ENCODE peak calls at places on chromosomes 12 and 14, in seven cellular contexts. One of them, this sample, is unnamed.
A peak's percentile ranks its signal among the peaks of the same experiment; 100 is the strongest.

GRCh38 chr12:132945806-132946506 is 10.2 kb downstream of the ZNF605 start:
- DNase-seq in Ammon's horn: no peak
- DNase-seq in MCF 10A: no peak
- DNase-seq in RWPE1: no peak
- DNase-seq in GM10248: no peak
- DNase-seq in amniotic epithelial cell: no peak
- DNase-seq in midbrain: no peak
- DNase-seq in this sample: no peak

GRCh38 chr14:43503508-43503907 is 1003.6 kb downstream of the FSCB start:
- DNase-seq in amniotic epithelial cell: no peak
- DNase-seq in midbrain: no peak
- DNase-seq in RWPE1: no peak
- DNase-seq in MCF 10A: peak; percentile 21
- DNase-seq in GM10248: no peak
- DNase-seq in Ammon's horn: no peak
- DNase-seq in this sample: peak; percentile 19

GRCh38 chr14:53002576-53002975 is 51.7 kb upstream of the FERMT2 start:
- DNase-seq in GM10248: no peak
- DNase-seq in RWPE1: no peak
- DNase-seq in MCF 10A: no peak
- DNase-seq in amniotic epithelial cell: peak; percentile 34
- DNase-seq in Ammon's horn: no peak
- DNase-seq in midbrain: no peak
- DNase-seq in this sample: no peak

GRCh38 chr12:97875064-97875463 is 412.5 kb downstream of the RMST start:
- DNase-seq in RWPE1: no peak
- DNase-seq in GM10248: no peak
- DNase-seq in Ammon's horn: no peak
- DNase-seq in MCF 10A: no peak
- DNase-seq in midbrain: no peak
- DNase-seq in amniotic epithelial cell: no peak
- DNase-seq in this sample: no peak

GRCh38 chr14:75224561-75224960 is 48.1 kb upstream of the TMED10 start:
- DNase-seq in amniotic epithelial cell: peak; percentile 36
- DNase-seq in Ammon's horn: no peak
- DNase-seq in midbrain: no peak
- DNase-seq in MCF 10A: no peak
- DNase-seq in GM10248: no peak
- DNase-seq in RWPE1: no peak
- DNase-seq in this sample: no peak

GRCh38 chr12:32039341-32039740 is 67.3 kb upstream of the BICD1 start:
- DNase-seq in amniotic epithelial cell: peak; percentile 72
- DNase-seq in GM10248: no peak
- DNase-seq in Ammon's horn: no peak
- DNase-seq in RWPE1: no peak
- DNase-seq in MCF 10A: no peak
- DNase-seq in midbrain: no peak
- DNase-seq in this sample: no peak

GRCh38 chr12:55743131-55743921 is 404 bp downstream of the GDF11 start:
- DNase-seq in RWPE1: peak; percentile 46
- DNase-seq in GM10248: peak; percentile 75
- DNase-seq in midbrain: no peak
- DNase-seq in amniotic epithelial cell: peak; percentile 68
- DNase-seq in Ammon's horn: peak; percentile 60
- DNase-seq in MCF 10A: peak; percentile 63
- DNase-seq in this sample: peak; percentile 82

GRCh38 chr12:12726543-12727093 is 9.4 kb downstream of the CDKN1B start:
- DNase-seq in MCF 10A: peak; percentile 66
- DNase-seq in midbrain: no peak
- DNase-seq in GM10248: no peak
- DNase-seq in RWPE1: no peak
- DNase-seq in Ammon's horn: no peak
- DNase-seq in amniotic epithelial cell: peak; percentile 69
- DNase-seq in this sample: peak; percentile 83

GRCh38 chr14:64639340-64639821 is 64.8 kb upstream of the PLEKHG3 start:
- DNase-seq in MCF 10A: no peak
- DNase-seq in amniotic epithelial cell: peak; percentile 74
- DNase-seq in RWPE1: no peak
- DNase-seq in midbrain: no peak
- DNase-seq in Ammon's horn: no peak
- DNase-seq in GM10248: no peak
- DNase-seq in this sample: no peak

GRCh38 chr12:49622501-49623141 is 740 bp upstream of the PRPF40B start:
- DNase-seq in Ammon's horn: no peak
- DNase-seq in midbrain: peak; percentile 8
- DNase-seq in GM10248: peak; percentile 53
- DNase-seq in amniotic epithelial cell: no peak
- DNase-seq in RWPE1: peak; percentile 25
- DNase-seq in MCF 10A: no peak
- DNase-seq in this sample: peak; percentile 14

GRCh38 chr12:26987634-26988424 is 26.4 kb downstream of the TM7SF3 start:
- DNase-seq in Ammon's horn: peak; percentile 63
- DNase-seq in RWPE1: no peak
- DNase-seq in GM10248: peak; percentile 18
- DNase-seq in MCF 10A: peak; percentile 33
- DNase-seq in midbrain: no peak
- DNase-seq in amniotic epithelial cell: no peak
- DNase-seq in this sample: no peak

GRCh38 chr12:25361511-25361910 is 110.8 kb upstream of the KRAS start:
- DNase-seq in MCF 10A: no peak
- DNase-seq in Ammon's horn: no peak
- DNase-seq in amniotic epithelial cell: no peak
- DNase-seq in GM10248: no peak
- DNase-seq in RWPE1: no peak
- DNase-seq in midbrain: no peak
- DNase-seq in this sample: no peak

GRCh38 chr12:49901986-49902385 is 1.7 kb downstream of the FAIM2 start:
- DNase-seq in midbrain: no peak
- DNase-seq in Ammon's horn: no peak
- DNase-seq in MCF 10A: no peak
- DNase-seq in GM10248: no peak
- DNase-seq in RWPE1: no peak
- DNase-seq in amniotic epithelial cell: no peak
- DNase-seq in this sample: no peak

GRCh38 chr12:102948941-102949352 is 8.5 kb upstream of the ASCL1 start:
- DNase-seq in RWPE1: peak; percentile 27
- DNase-seq in Ammon's horn: peak; percentile 66
- DNase-seq in MCF 10A: peak; percentile 42
- DNase-seq in amniotic epithelial cell: peak; percentile 22
- DNase-seq in midbrain: peak; percentile 64
- DNase-seq in GM10248: peak; percentile 38
- DNase-seq in this sample: peak; percentile 46

GRCh38 chr14:55152052-55152753 is 23.2 kb downstream of the LGALS3 start:
- DNase-seq in MCF 10A: peak; percentile 25
- DNase-seq in GM10248: no peak
- DNase-seq in amniotic epithelial cell: peak; percentile 78
- DNase-seq in Ammon's horn: no peak
- DNase-seq in midbrain: no peak
- DNase-seq in RWPE1: no peak
- DNase-seq in this sample: no peak

GRCh38 chr12:386651-387050 is 2.5 kb downstream of the KDM5A start:
- DNase-seq in GM10248: no peak
- DNase-seq in MCF 10A: peak; percentile 6
- DNase-seq in midbrain: no peak
- DNase-seq in RWPE1: no peak
- DNase-seq in Ammon's horn: no peak
- DNase-seq in amniotic epithelial cell: peak; percentile 86
- DNase-seq in this sample: peak; percentile 43

GRCh38 chr12:82793882-82794281 is 107.2 kb downstream of the TMTC2 start:
- DNase-seq in MCF 10A: no peak
- DNase-seq in midbrain: no peak
- DNase-seq in GM10248: no peak
- DNase-seq in amniotic epithelial cell: no peak
- DNase-seq in RWPE1: no peak
- DNase-seq in Ammon's horn: no peak
- DNase-seq in this sample: no peak

GRCh38 chr12:84919271-84919670 is 6.7 kb upstream of the SLC6A15 start:
- DNase-seq in midbrain: no peak
- DNase-seq in Ammon's horn: no peak
- DNase-seq in MCF 10A: no peak
- DNase-seq in amniotic epithelial cell: peak; percentile 14
- DNase-seq in GM10248: no peak
- DNase-seq in RWPE1: peak; percentile 30
- DNase-seq in this sample: no peak

GRCh38 chr14:104856869-104857860 is 7.9 kb upstream of the CEP170B start:
- DNase-seq in midbrain: peak; percentile 60
- DNase-seq in RWPE1: peak; percentile 38
- DNase-seq in MCF 10A: no peak
- DNase-seq in amniotic epithelial cell: no peak
- DNase-seq in Ammon's horn: peak; percentile 77
- DNase-seq in GM10248: no peak
- DNase-seq in this sample: no peak

GRCh38 chr14:22112004-22112403 is 438.4 kb upstream of the OR4E1 start:
- DNase-seq in midbrain: no peak
- DNase-seq in RWPE1: peak; percentile 11
- DNase-seq in amniotic epithelial cell: no peak
- DNase-seq in Ammon's horn: no peak
- DNase-seq in MCF 10A: peak; percentile 46
- DNase-seq in GM10248: peak; percentile 29
- DNase-seq in this sample: peak; percentile 11

GRCh38 chr12:57993834-57994233 is 52.5 kb downstream of the ATP23 start:
- DNase-seq in GM10248: no peak
- DNase-seq in amniotic epithelial cell: no peak
- DNase-seq in Ammon's horn: no peak
- DNase-seq in RWPE1: peak; percentile 35
- DNase-seq in MCF 10A: peak; percentile 46
- DNase-seq in midbrain: no peak
- DNase-seq in this sample: no peak

This sample was measured in ACHN.